ENCODE peak calls at places on chromosomes 12 and 14, in ten cellular contexts. Y is H1; T is ovary; N is NCI-H1436; A is stimulated activated naive CD8-positive, alpha-beta T cell treated with anti-CD3 and anti-CD28 coated beads, Interleukin-15, amount 100 ng/mL, for 72 hours; Q is stimulated activated CD4-positive, alpha-beta T cell treated with anti-CD3 and anti-CD28 coated beads, Interleukin-4, amount 100 ng/mL, for 48 hours; D is mucosa of gallbladder; S is lower leg skin; W is prostate gland; J is GM23248. Z is an unnamed sample.

GRCh38 chr12:59316938-59317337 is 278.9 kb upstream of the SLC16A7 start:
- DNase-seq in Y (no peak), T (no peak), N (no peak), A (no peak), Q (no peak), D (no peak), S (no peak), W (no peak), J (no peak), Z (no peak)

GRCh38 chr12:12749433-12749832 is 32.3 kb downstream of the CDKN1B start:
- DNase-seq in Y (no peak), T (peak; percentile 50), N (no peak), A (no peak), Q (no peak), D (no peak), S (no peak), W (no peak), J (no peak), Z (no peak)

GRCh38 chr14:57831981-57832380 is 33.9 kb downstream of the SLC35F4 start:
- DNase-seq in Y (no peak), T (no peak), N (no peak), A (no peak), Q (no peak), D (no peak), S (no peak), W (no peak), J (no peak), Z (no peak)

GRCh38 chr12:21516281-21516680 is 9.8 kb upstream of the SPX start:
- DNase-seq in Y (no peak), T (no peak), N (no peak), A (no peak), Q (no peak), D (no peak), S (no peak), W (no peak), J (no peak), Z (no peak)

GRCh38 chr14:85934886-85935254 is 404.9 kb downstream of the FLRT2 start:
- DNase-seq in Y (no peak), T (no peak), N (no peak), A (no peak), Q (no peak), D (no peak), S (no peak), W (no peak), J (no peak), Z (no peak)

GRCh38 chr12:110585231-110585799 is 2.2 kb upstream of the PPTC7 start:
- DNase-seq in Y (no peak), T (no peak), N (no peak), A (no peak), Q (no peak), D (peak; percentile 33), S (no peak), W (peak; percentile 46), J (peak; percentile 74), Z (no peak)

GRCh38 chr12:66693901-66694513 is 15.1 kb upstream of the GRIP1 start:
- DNase-seq in Y (no peak), T (no peak), N (peak; percentile 66), A (peak; percentile 16), Q (no peak), D (peak; percentile 19), S (no peak), W (peak; percentile 30), J (peak; percentile 81), Z (peak; percentile 3)

GRCh38 chr12:11486623-11487444 is 91.5 kb upstream of the PRB2 start:
- DNase-seq in Y (peak; percentile 74), T (peak; percentile 47), N (peak; percentile 78), A (peak; percentile 63), Q (peak; percentile 64), D (peak; percentile 85), S (peak; percentile 90), W (peak; percentile 69), J (peak; percentile 94), Z (peak; percentile 66)

GRCh38 chr14:35306114-35306513 is 13.9 kb downstream of the PSMA6 start:
- DNase-seq in Y (no peak), T (no peak), N (no peak), A (no peak), Q (no peak), D (no peak), S (no peak), W (no peak), J (no peak), Z (no peak)